ENCODE peak calls at places on chromosomes 12 and 14, in eight cellular contexts. Y is mammary epithelial cell, J is GM12864, I is neural crest cell, U is mesothelial cell of epicardium, Z is BJ, C is A673, L is AG09309. E is an unnamed sample.

GRCh38 chr12:23771230-23771949 is 178.1 kb downstream of the SOX5 start:
- DNase-seq in Z (no peak), J (no peak), L (no peak), I (peak), U (no peak), C (no peak), Y (no peak), E (no peak)

GRCh38 chr12:126974779-126975178 is 1292.2 kb upstream of the TMEM132C start:
- DNase-seq in I (no peak), J (no peak), U (no peak), C (no peak), Z (no peak), L (no peak), Y (no peak), E (no peak)

GRCh38 chr12:131939007-131939406 is 9.9 kb downstream of the PUS1 start:
- DNase-seq in Z (no peak), J (no peak), Y (no peak), C (no peak), U (no peak), L (no peak), I (no peak), E (no peak)

GRCh38 chr12:47990351-47991105 is 13.7 kb downstream of the COL2A1 start:
- DNase-seq in C (no peak), Y (no peak), I (no peak), J (peak), U (no peak), Z (no peak), L (no peak), E (no peak)

GRCh38 chr12:70070494-70071007 is 172.7 kb upstream of the CNOT2 start:
- DNase-seq in Z (peak), I (no peak), U (no peak), J (no peak), L (peak), Y (no peak), C (peak), E (no peak)

GRCh38 chr12:124549629-124550028 is 17.8 kb downstream of the NCOR2 start:
- DNase-seq in J (no peak), Z (no peak), I (no peak), L (no peak), C (no peak), Y (no peak), U (no peak), E (no peak)

GRCh38 chr12:124698211-124698997 is 131.0 kb upstream of the NCOR2 start:
- DNase-seq in J (no peak), Y (no peak), L (no peak), U (no peak), Z (no peak), I (no peak), C (no peak), E (no peak)

GRCh38 chr12:74429535-74429934 is 108.1 kb upstream of the ATXN7L3B start:
- DNase-seq in U (no peak), Z (no peak), C (no peak), Y (no peak), L (no peak), J (no peak), I (no peak), E (no peak)

GRCh38 chr12:26198742-26199141 is 3.4 kb downstream of the SSPN start:
- DNase-seq in I (no peak), Z (peak), Y (peak), C (no peak), J (no peak), L (no peak), U (no peak), E (no peak)

GRCh38 chr14:63896278-63896720 is 43.5 kb downstream of the SYNE2 start:
- DNase-seq in U (peak), Z (peak), Y (peak), C (no peak), J (no peak), L (peak), I (no peak), E (no peak)

GRCh38 chr12:129903092-129903945 is 506 bp downstream of the TMEM132D start:
- DNase-seq in C (no peak), L (no peak), Z (no peak), I (no peak), J (no peak), U (no peak), Y (no peak), E (no peak)

GRCh38 chr12:124111006-124111405 is 138.0 kb downstream of the ZNF664 start:
- DNase-seq in I (no peak), Z (no peak), Y (no peak), J (no peak), L (no peak), C (peak), U (no peak), E (no peak)

GRCh38 chr12:11906284-11906935 is 164.3 kb upstream of the BCL2L14 start:
- DNase-seq in L (peak), Z (peak), Y (no peak), U (no peak), I (no peak), J (no peak), C (no peak), E (no peak)

GRCh38 chr12:102638777-102639176 is 158.4 kb upstream of the IGF1 start:
- DNase-seq in L (no peak), C (peak), I (no peak), U (no peak), J (no peak), Y (no peak), Z (no peak), E (no peak)

GRCh38 chr14:65749287-65749686 is 336.8 kb downstream of the FUT8 start:
- DNase-seq in Y (no peak), C (no peak), U (no peak), J (no peak), Z (no peak), I (no peak), L (no peak), E (no peak)

GRCh38 chr14:100896369-100897060 is 7.0 kb downstream of the RTL1 start:
- DNase-seq in Z (no peak), I (no peak), C (no peak), L (no peak), J (no peak), U (no peak), Y (no peak), E (peak)

GRCh38 chr14:99265571-99265970 is 6.4 kb downstream of the BCL11B start:
- DNase-seq in J (no peak), Y (no peak), U (no peak), C (no peak), L (no peak), I (no peak), Z (no peak), E (no peak)

GRCh38 chr12:68487721-68488309 is 122.9 kb upstream of the RAP1B start:
- DNase-seq in Y (no peak), U (no peak), L (no peak), Z (no peak), C (no peak), J (no peak), I (no peak), E (no peak)

GRCh38 chr12:88375960-88376305 is 204.3 kb downstream of the KITLG start:
- DNase-seq in I (no peak), Z (no peak), U (no peak), L (no peak), J (no peak), Y (peak), C (no peak), E (no peak)

GRCh38 chr14:95258754-95259593 is 60.7 kb downstream of the CLMN start:
- DNase-seq in C (peak), Y (no peak), Z (no peak), J (no peak), I (no peak), L (no peak), U (no peak), E (no peak)

GRCh38 chr12:1993341-1993740 is 10.9 kb downstream of the DCP1B start:
- DNase-seq in I (no peak), L (peak), C (peak), Y (peak), J (no peak), U (no peak), Z (peak), E (no peak)

GRCh38 chr14:35133542-35134328 is 11.4 kb downstream of the PRORP start:
- DNase-seq in I (no peak), L (no peak), J (no peak), Y (no peak), U (no peak), Z (no peak), C (no peak), E (no peak)

GRCh38 chr12:53978477-53979356 is 4.0 kb upstream of the HOTAIR start:
- DNase-seq in U (no peak), C (peak), I (no peak), J (no peak), L (no peak), Y (no peak), Z (peak), E (no peak)

GRCh38 chr14:29896354-29896768 is 31.3 kb downstream of the PRKD1 start:
- DNase-seq in U (no peak), Y (no peak), J (no peak), C (no peak), Z (no peak), I (no peak), L (no peak), E (no peak)

GRCh38 chr12:108207791-108208730 is 79.0 kb downstream of the WSCD2 start:
- DNase-seq in U (no peak), Z (no peak), Y (no peak), L (no peak), C (no peak), J (no peak), I (no peak), E (no peak)

GRCh38 chr12:110337912-110338710 is 57.1 kb downstream of the ATP2A2 start:
- DNase-seq in Z (no peak), U (no peak), Y (no peak), C (no peak), J (no peak), L (no peak), I (no peak), E (no peak)

GRCh38 chr12:110247340-110248095 is 33.5 kb upstream of the ATP2A2 start:
- DNase-seq in Z (no peak), L (no peak), J (no peak), Y (peak), U (no peak), C (no peak), I (no peak), E (no peak)

GRCh38 chr14:69027242-69027913 is 48.3 kb upstream of the ACTN1 start:
- DNase-seq in C (no peak), U (no peak), Y (no peak), Z (no peak), L (no peak), I (no peak), J (no peak), E (no peak)

GRCh38 chr14:74786916-74787315 is 23.8 kb downstream of the YLPM1 start:
- DNase-seq in L (no peak), I (no peak), Y (no peak), J (no peak), C (no peak), Z (no peak), U (no peak), E (no peak)
- TF ChIP-seq CTCF in L (no peak), I (no peak), Y (no peak), J (no peak), C (no peak), Z (no peak), U (no peak), E (no peak)

DNA sequence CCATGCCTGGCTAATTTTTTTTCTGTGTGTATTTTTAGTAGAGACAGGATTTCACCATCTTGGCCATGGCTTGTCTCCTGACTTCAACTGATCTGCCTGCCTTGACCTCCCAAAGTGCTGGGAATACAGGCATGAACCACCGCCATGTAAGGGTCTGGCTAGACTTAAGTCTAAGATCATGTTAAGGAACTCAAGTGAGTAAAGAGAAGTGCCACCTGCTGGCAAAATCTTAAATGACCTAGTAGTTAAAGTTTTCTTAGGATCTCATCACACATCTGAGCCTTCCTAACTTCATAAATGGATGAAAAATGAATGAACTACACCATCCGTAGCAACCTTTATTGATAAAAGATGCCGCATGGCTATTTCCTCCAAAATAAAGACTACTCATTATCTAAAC is 1.7 kb upstream of the C12orf56 start:
- DNase-seq in C (peak), L (peak), I (no peak), U (no peak), Z (no peak), Y (peak), J (no peak), E (no peak)
- TF ChIP-seq CTCF in C (peak), L (peak), I (peak), U (no peak), Z (peak), Y (peak), J (peak), E (no peak)

DNA sequence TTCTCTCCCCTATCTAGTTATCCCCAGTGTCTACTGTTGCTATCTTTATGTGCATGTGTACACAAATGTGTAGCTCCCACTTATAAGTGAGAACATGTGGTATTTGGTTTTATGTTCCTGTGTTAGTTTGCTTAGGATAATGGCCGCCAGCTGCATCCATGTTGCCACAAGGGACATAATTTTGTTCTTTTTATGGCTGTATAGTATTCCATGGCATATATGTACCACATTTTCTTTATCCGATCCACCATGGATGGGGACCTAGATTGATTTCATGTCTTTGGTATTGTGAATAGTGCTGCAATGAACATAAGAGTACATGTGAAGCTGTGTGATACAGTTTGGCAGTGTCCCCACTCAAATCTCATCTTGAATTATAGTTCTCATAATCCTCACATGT is 218.1 kb downstream of the KSR2 start:
- DNase-seq in Y (no peak), J (no peak), I (no peak), Z (no peak), C (no peak), U (no peak), L (no peak), E (no peak)
- TF ChIP-seq CTCF in Y (no peak), J (no peak), I (no peak), Z (no peak), C (no peak), U (no peak), L (no peak), E (no peak)

GRCh38 chr12:6336859-6337744 is 4.8 kb downstream of the TNFRSF1A start:
- DNase-seq in L (no peak), U (no peak), J (no peak), I (no peak), C (no peak), Y (no peak), Z (no peak), E (no peak)

GRCh38 chr12:6336079-6336858 is 5.6 kb downstream of the TNFRSF1A start:
- DNase-seq in Z (peak), Y (peak), J (no peak), C (peak), L (peak), I (peak), U (peak), E (peak)

GRCh38 chr12:6334359-6334758 is 7.5 kb downstream of the TNFRSF1A start:
- DNase-seq in I (no peak), Y (no peak), L (no peak), J (no peak), C (no peak), Z (no peak), U (no peak), E (no peak)

GRCh38 chr12:6334940-6335450 is 6.9 kb downstream of the TNFRSF1A start:
- DNase-seq in L (no peak), C (no peak), Z (no peak), I (no peak), Y (no peak), U (no peak), J (no peak), E (no peak)

DNA sequence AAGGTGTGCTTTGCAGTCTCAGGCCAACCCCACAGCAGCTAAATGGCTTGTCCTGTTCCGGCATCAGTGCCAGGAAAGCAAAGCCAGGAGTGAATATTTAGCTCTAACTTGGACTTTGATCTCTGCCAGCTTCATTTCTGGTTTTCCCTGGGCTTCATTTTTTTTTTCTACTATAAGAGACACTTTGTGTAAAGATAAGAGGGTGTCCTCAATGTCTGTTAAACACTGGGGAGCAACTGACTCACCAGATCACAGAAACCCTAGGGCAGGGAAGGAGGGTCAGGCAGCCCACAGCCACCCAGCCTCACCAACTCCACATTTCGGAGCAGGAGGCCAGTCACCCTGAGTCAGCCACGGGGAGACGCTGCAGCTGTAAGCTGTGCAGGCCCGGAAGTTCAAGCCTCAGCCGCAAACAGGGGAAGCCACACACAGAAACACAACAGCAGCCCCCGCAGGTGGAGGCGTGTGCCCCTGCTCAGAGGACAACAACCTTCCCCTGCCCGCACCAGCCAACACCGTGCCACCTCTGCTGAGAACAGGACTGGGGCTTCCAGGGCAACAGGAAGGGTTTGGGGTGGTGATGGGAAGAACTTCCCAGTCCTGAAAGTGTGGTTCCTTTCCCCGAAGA is 6.3 kb downstream of the TNFRSF1A start:
- DNase-seq in U (no peak), Y (peak), J (peak), C (peak), I (peak), Z (no peak), L (no peak), E (no peak)
- TF ChIP-seq CTCF in U (no peak), Y (peak), J (peak), C (peak), I (peak), Z (peak), L (peak), E (no peak)

DNA sequence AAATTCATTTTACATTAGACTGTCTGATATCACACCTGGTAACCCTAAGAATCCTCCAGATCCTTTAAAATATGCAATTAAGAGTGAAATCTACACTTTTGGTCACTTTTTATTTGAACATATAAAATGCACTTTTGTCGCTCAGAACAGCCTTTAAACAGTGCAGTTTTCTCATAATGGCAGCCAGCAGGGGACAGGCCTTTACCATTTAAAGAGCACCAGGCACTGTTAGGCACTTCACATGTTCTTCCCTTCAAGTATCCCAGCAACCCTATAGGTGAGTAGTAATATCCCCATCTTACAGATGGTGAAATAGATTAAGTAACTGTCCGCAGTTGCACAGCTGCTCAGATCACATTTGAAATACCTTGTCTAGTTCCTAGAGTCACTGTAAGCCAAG is 11.3 kb upstream of the SAMD4A start:
- DNase-seq in Y (no peak), I (no peak), C (no peak), U (no peak), J (no peak), Z (no peak), L (no peak), E (no peak)
- TF ChIP-seq CTCF in Y (peak), I (peak), C (peak), U (no peak), J (no peak), Z (peak), L (peak), E (no peak)

GRCh38 chr12:75816892-75817291 is 214.7 kb downstream of the PHLDA1 start:
- DNase-seq in Y (peak), I (no peak), U (no peak), Z (no peak), L (no peak), C (peak), J (no peak), E (no peak)

GRCh38 chr12:75819512-75819911 is 212.1 kb downstream of the PHLDA1 start:
- DNase-seq in Z (no peak), I (no peak), L (no peak), J (no peak), U (no peak), C (no peak), Y (no peak), E (no peak)

GRCh38 chr12:75818863-75819262 is 212.7 kb downstream of the PHLDA1 start:
- DNase-seq in Y (no peak), J (no peak), L (no peak), I (no peak), C (no peak), U (no peak), Z (no peak), E (no peak)

GRCh38 chr12:75823475-75823874 is 208.1 kb downstream of the PHLDA1 start:
- DNase-seq in J (no peak), Y (no peak), L (no peak), C (peak), U (no peak), Z (no peak), I (no peak), E (no peak)

GRCh38 chr12:75820848-75821578 is 210.6 kb downstream of the PHLDA1 start:
- DNase-seq in Z (no peak), I (no peak), J (no peak), U (no peak), C (no peak), Y (peak), L (peak), E (no peak)
- TF ChIP-seq CTCF in Z (no peak), I (no peak), J (no peak), U (no peak), C (no peak), Y (no peak), L (peak), E (no peak)

GRCh38 chr14:55139696-55140509 is 10.9 kb downstream of the LGALS3 start:
- DNase-seq in U (no peak), Z (no peak), J (no peak), L (no peak), C (no peak), I (no peak), Y (no peak), E (no peak)

GRCh38 chr14:55136241-55136640 is 7.2 kb downstream of the LGALS3 start:
- DNase-seq in Y (peak), C (no peak), J (no peak), Z (no peak), U (no peak), L (no peak), I (no peak), E (no peak)

GRCh38 chr14:55139152-55139551 is 10.1 kb downstream of the LGALS3 start:
- DNase-seq in Y (no peak), L (no peak), U (no peak), C (no peak), I (no peak), Z (no peak), J (no peak), E (no peak)

GRCh38 chr14:55136868-55137785 is 8.1 kb downstream of the LGALS3 start:
- DNase-seq in L (peak), J (no peak), C (no peak), I (no peak), U (no peak), Y (peak), Z (peak), E (no peak)

GRCh38 chr14:55138091-55138490 is 9.0 kb downstream of the LGALS3 start:
- DNase-seq in Y (no peak), I (no peak), L (no peak), U (no peak), J (no peak), C (no peak), Z (no peak), E (no peak)
- TF ChIP-seq CTCF in Y (peak), I (peak), L (peak), U (no peak), J (peak), C (peak), Z (no peak), E (no peak)

GRCh38 chr12:57226588-57227314 is 2.8 kb upstream of the SHMT2 start:
- DNase-seq in Y (no peak), J (no peak), C (no peak), Z (no peak), U (no peak), L (no peak), I (no peak), E (no peak)

GRCh38 chr12:57223191-57224165 is 6.0 kb upstream of the SHMT2 start:
- DNase-seq in L (no peak), C (no peak), J (no peak), Z (no peak), U (no peak), Y (no peak), I (no peak), E (no peak)

GRCh38 chr12:57224278-57224972 is 5.1 kb upstream of the SHMT2 start:
- DNase-seq in U (no peak), C (no peak), Y (no peak), J (no peak), I (no peak), Z (no peak), L (no peak), E (no peak)

GRCh38 chr12:57225680-57226190 is 3.8 kb upstream of the SHMT2 start:
- DNase-seq in U (no peak), Z (no peak), Y (no peak), I (no peak), J (no peak), C (no peak), L (no peak), E (no peak)

GRCh38 chr12:57224973-57225679 is 4.4 kb upstream of the SHMT2 start:
- DNase-seq in L (no peak), Z (no peak), Y (no peak), J (no peak), C (no peak), I (no peak), U (no peak), E (no peak)
- TF ChIP-seq CTCF in L (peak), Z (peak), Y (no peak), J (peak), C (peak), I (peak), U (no peak), E (no peak)

GRCh38 chr12:107131832-107132616 is 38.7 kb upstream of the CRY1 start:
- DNase-seq in J (no peak), I (peak), U (no peak), C (peak), L (no peak), Z (peak), Y (peak), E (no peak)
- TF ChIP-seq CTCF in J (peak), I (peak), U (peak), C (peak), L (peak), Z (peak), Y (peak), E (no peak)

E was measured in omental fat pad.